ENCODE peak calls at places on chromosomes 5 and 9, in five cellular contexts. H, U, O, I and Z are unnamed samples.

GRCh38 chr5:1344975-1345838 is at the start of gene CLPTM1L:
- DNase-seq in H (peak; percentile 86), O (peak; percentile 99), I (peak; percentile 88), U (peak; percentile 76), Z (peak; percentile 94)

GRCh38 chr9:93193373-93193725 is 9.4 kb downstream of the WNK2 start:
- DNase-seq in H (peak; percentile 85), U (no peak), I (peak; percentile 87), O (no peak), Z (peak; percentile 76)

GRCh38 chr9:129145316-129145715 is 32.7 kb downstream of the IER5L start:
- DNase-seq in H (no peak), O (no peak), I (no peak), U (no peak), Z (no peak)

GRCh38 chr5:34522599-34523381 is 133.3 kb upstream of the RAI14 start:
- DNase-seq in U (peak; percentile 77), I (peak; percentile 52), O (peak; percentile 64), H (peak; percentile 74), Z (peak; percentile 85)

GRCh38 chr5:147887026-147887627 is 8.6 kb downstream of the SCGB3A2 start:
- DNase-seq in U (no peak), O (peak; percentile 3), H (peak; percentile 31), I (no peak), Z (no peak)

GRCh38 chr5:105330185-105330584 is 1767.6 kb upstream of the NUDT12 start:
- DNase-seq in O (no peak), I (no peak), H (no peak), U (no peak), Z (no peak)

GRCh38 chr9:86721843-86722705 is 225.2 kb downstream of the GAS1 start:
- DNase-seq in O (no peak), H (no peak), I (peak; percentile 24), U (peak; percentile 75), Z (no peak)

GRCh38 chr9:11064853-11065252 is 452.1 kb upstream of the PTPRD start:
- DNase-seq in H (no peak), I (no peak), O (peak; percentile 3), U (no peak), Z (no peak)

GRCh38 chr5:131423056-131423455 is 159.2 kb downstream of the CDC42SE2 start:
- DNase-seq in U (no peak), H (no peak), O (peak; percentile 52), I (no peak), Z (no peak)

GRCh38 chr9:101618693-101619092 is 23.9 kb upstream of the PPP3R2 start:
- DNase-seq in U (no peak), H (no peak), O (no peak), I (no peak), Z (no peak)

GRCh38 chr9:80074439-80074838 is 502.7 kb downstream of the TLE4 start:
- DNase-seq in H (no peak), U (no peak), O (no peak), I (no peak), Z (no peak)

GRCh38 chr9:110443146-110443877 is 105.6 kb upstream of the TXNDC8 start:
- DNase-seq in I (no peak), U (no peak), H (no peak), O (peak; percentile 67), Z (no peak)

GRCh38 chr5:146825033-146825432 is 53.5 kb downstream of the PPP2R2B start:
- DNase-seq in O (no peak), H (no peak), U (no peak), I (no peak), Z (no peak)

GRCh38 chr9:86944974-86945867 is 2.1 kb downstream of the GAS1 start:
- DNase-seq in I (no peak), H (no peak), O (peak; percentile 20), U (no peak), Z (no peak)

GRCh38 chr9:131748411-131748955 is 8.6 kb upstream of the RAPGEF1 start:
- DNase-seq in O (no peak), I (no peak), H (no peak), U (no peak), Z (no peak)

GRCh38 chr9:133532937-133533668 is 1.4 kb upstream of the ADAMTSL2 start:
- DNase-seq in H (peak; percentile 84), O (peak; percentile 77), U (peak; percentile 48), I (peak; percentile 77), Z (peak; percentile 44)

GRCh38 chr5:154090656-154091055 is 51.9 kb downstream of the MFAP3 start:
- DNase-seq in H (no peak), I (no peak), U (no peak), O (no peak), Z (no peak)

GRCh38 chr9:133704711-133705181 is 33.4 kb downstream of the SARDH start:
- DNase-seq in H (no peak), U (no peak), I (peak; percentile 24), O (no peak), Z (no peak)

GRCh38 chr9:20921362-20921761 is 110.1 kb downstream of the HACD4 start:
- DNase-seq in U (no peak), O (no peak), I (no peak), H (no peak), Z (no peak)

GRCh38 chr9:104073770-104074133 is 20.4 kb upstream of the SMC2 start:
- DNase-seq in I (no peak), U (no peak), H (no peak), O (no peak), Z (no peak)

GRCh38 chr9:37034320-37034937 is 361 bp upstream of the PAX5 start:
- DNase-seq in I (no peak), O (peak; percentile 79), H (peak; percentile 32), U (no peak), Z (no peak)
- TF ChIP-seq CTCF in I (no peak), O (peak; percentile 25), H (no peak), U (no peak), Z (peak; percentile 34)

GRCh38 chr9:108568093-108568492 is 287.7 kb downstream of the ACTL7B start:
- DNase-seq in H (no peak), O (no peak), U (no peak), I (no peak), Z (no peak)
- H3K4me1 ChIP-seq in H (no peaks in the 10 kb centered on the region), O (no peaks in the 10 kb centered on the region), U (no peaks in the 10 kb centered on the region), I (no peaks in the 10 kb centered on the region), Z (no peaks in the 10 kb centered on the region)

DNA sequence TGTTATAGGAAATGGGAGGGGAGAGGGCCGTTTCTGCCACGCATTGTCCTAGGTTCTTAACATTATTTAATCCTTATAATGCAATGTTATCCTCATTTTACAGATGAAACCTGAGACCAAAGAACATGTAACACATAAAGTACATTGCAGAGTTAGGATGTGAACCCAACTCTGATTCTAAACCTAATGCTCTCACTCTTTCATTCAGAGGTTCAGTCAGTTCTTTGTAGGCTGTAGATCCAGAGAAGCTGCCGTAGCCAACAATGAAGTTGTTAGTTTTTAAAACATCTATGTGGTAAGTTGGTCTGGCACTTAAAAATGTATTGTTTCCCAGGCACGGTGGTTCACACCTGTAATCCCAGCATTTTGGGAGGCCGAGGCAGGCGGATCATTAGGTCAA is 10.5 kb upstream of the PSMD5 start:
- DNase-seq in H (no peak), U (no peak), O (no peak), I (no peak), Z (no peak)
- TF ChIP-seq CTCF in H (no peak), U (no peak), O (no peak), I (no peak), Z (no peak)

GRCh38 chr9:97906236-97906831 is 16.0 kb downstream of the TRMO start:
- DNase-seq in I (no peak), U (no peak), O (no peak), H (no peak), Z (no peak)

GRCh38 chr9:97907632-97908031 is 14.7 kb downstream of the TRMO start:
- DNase-seq in U (no peak), O (no peak), I (no peak), H (no peak), Z (no peak)

GRCh38 chr9:97910273-97910844 is 11.9 kb downstream of the TRMO start:
- DNase-seq in O (no peak), U (no peak), I (no peak), H (no peak), Z (no peak)

GRCh38 chr9:97907051-97907450 is 15.2 kb downstream of the TRMO start:
- DNase-seq in U (no peak), O (no peak), I (no peak), H (no peak), Z (peak; percentile 58)

DNA sequence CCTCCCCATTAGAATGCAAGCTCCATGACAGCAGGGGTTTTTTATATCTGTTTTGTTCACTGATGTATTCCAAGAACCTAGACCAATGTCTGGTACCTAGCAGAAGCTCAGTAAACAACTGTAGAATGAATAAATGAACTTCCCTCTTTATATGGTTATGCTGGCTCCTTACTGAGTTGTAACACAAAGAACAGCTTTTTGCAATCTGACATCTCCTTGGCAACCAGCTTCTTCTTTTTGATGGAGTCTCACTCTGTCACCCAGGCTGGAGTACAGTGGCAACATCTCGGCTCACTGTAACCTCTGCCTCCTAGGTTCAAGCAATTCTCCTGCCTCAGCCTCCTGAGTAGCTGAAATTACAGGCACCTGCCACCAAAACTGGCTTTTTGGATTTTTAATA is 13.6 kb downstream of the TRMO start:
- DNase-seq in U (no peak), O (no peak), I (no peak), H (no peak), Z (no peak)
- H3K4me1 ChIP-seq in U (no peaks in the 10 kb centered on the region), O (no peaks in the 10 kb centered on the region), I (no peaks in the 10 kb centered on the region), H (no peaks in the 10 kb centered on the region), Z (peaks cover 20% of the 10 kb centered on the region)

GRCh38 chr5:73306078-73306719 is 133.2 kb downstream of the TMEM174 start:
- DNase-seq in U (no peak), O (no peak), H (no peak), I (no peak), Z (no peak)
- TF ChIP-seq CTCF in U (no peak), O (no peak), H (no peak), I (no peak), Z (no peak)

GRCh38 chr9:136311037-136311432 is 7.1 kb upstream of the CCDC187 start:
- DNase-seq in U (no peak), I (no peak), H (no peak), O (no peak), Z (no peak)
- H3K4me1 ChIP-seq in U (no peaks in the 10 kb centered on the region), I (no peaks in the 10 kb centered on the region), H (peaks cover 7% of the 10 kb centered on the region), O (peaks cover 3% of the 10 kb centered on the region), Z (peaks cover 11% of the 10 kb centered on the region)

GRCh38 chr5:9841516-9841915 is 211.4 kb upstream of the TAS2R1 start:
- DNase-seq in H (no peak), O (no peak), U (no peak), I (no peak), Z (no peak)
- TF ChIP-seq CTCF in H (no peak), O (no peak), U (no peak), I (no peak), Z (no peak)